ENCODE peak calls at places on chromosome 12, in six cellular contexts. D is right lobe of liver, I is Karpas-422, C is endothelial cell of umbilical vein, X is hepatocyte, R is lung. S is an unnamed sample. For H3K27me3, the result is how much of the 10 kb centered on the place peaks cover.

GRCh38 chr12:113914806-113915205 is 51.3 kb downstream of the RBM19 start:
- DNase-seq in D (no peak), I (no peak), C (no peak), X (no peak), R (no peak), S (no peak)

GRCh38 chr12:101850199-101850598 is 19.4 kb upstream of the GNPTAB start:
- DNase-seq in D (no peak), I (peak), C (no peak), X (no peak), R (no peak), S (no peak)

GRCh38 chr12:62750941-62751843 is 183.8 kb downstream of the PPM1H start:
- DNase-seq in D (no peak), I (no peak), C (no peak), X (no peak), R (no peak), S (no peak)

GRCh38 chr12:31880340-31880739 is 78.9 kb upstream of the RESF1 start:
- DNase-seq in D (no peak), I (no peak), C (peak), X (no peak), R (no peak), S (no peak)

GRCh38 chr12:118360785-118361404 is 11.8 kb downstream of the TAOK3 start:
- DNase-seq in D (no peak), I (no peak), C (peak), X (no peak), R (no peak), S (no peak)

GRCh38 chr12:47189753-47190152 is 110.0 kb upstream of the AMIGO2 start:
- DNase-seq in D (no peak), I (no peak), C (no peak), X (no peak), R (no peak), S (no peak)

GRCh38 chr12:50641566-50641965 is 122.3 kb upstream of the ATF1 start:
- DNase-seq in D (no peak), I (no peak), C (no peak), X (no peak), R (no peak), S (no peak)

GRCh38 chr12:117350140-117350539 is 11.3 kb downstream of the NOS1 start:
- DNase-seq in D (no peak), I (no peak), C (no peak), X (no peak), R (no peak), S (no peak)

GRCh38 chr12:78617683-78618082 is 246.9 kb upstream of the SYT1 start:
- DNase-seq in D (no peak), I (no peak), C (no peak), X (no peak), R (no peak), S (no peak)

GRCh38 chr12:93848453-93849120 is 171.4 kb downstream of the CRADD start:
- DNase-seq in D (no peak), I (peak), C (peak), X (no peak), R (no peak), S (peak)
- H3K27ac ChIP-seq in D (no peak), I (peak), C (no peak), X (no peak), R (no peak), S (peak)

GRCh38 chr12:58026892-58027891 is 85.8 kb downstream of the ATP23 start:
- DNase-seq in D (no peak), I (no peak), C (no peak), X (no peak), R (no peak), S (peak)

GRCh38 chr12:58029260-58029659 is 87.9 kb downstream of the ATP23 start:
- DNase-seq in D (no peak), I (no peak), C (no peak), X (no peak), R (no peak), S (no peak)

GRCh38 chr12:58026421-58026820 is 85.1 kb downstream of the ATP23 start:
- DNase-seq in D (no peak), I (no peak), C (no peak), X (no peak), R (no peak), S (no peak)

GRCh38 chr12:58028294-58028693 is 86.9 kb downstream of the ATP23 start:
- DNase-seq in D (no peak), I (no peak), C (no peak), X (no peak), R (no peak), S (no peak)

DNA sequence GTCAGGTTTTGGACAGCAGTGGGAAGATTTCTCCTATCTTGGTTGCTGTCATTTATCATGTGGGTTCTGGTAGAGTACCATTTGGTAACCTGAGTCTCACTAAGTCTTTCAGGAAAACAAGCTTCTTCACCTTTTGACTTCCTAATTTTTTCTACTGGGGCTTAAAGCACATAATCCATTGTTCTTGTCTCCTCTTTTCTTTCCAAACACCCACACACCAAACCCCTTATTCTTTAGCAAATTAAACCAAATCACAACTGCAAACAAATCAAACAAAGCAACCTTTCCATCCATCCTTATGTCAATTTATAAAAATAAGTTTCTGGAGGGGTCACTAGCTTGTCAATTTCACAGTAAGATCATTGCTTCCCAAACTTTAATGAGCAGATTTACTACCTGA is 84.1 kb downstream of the ATP23 start:
- DNase-seq in D (no peak), I (no peak), C (no peak), X (no peak), R (no peak), S (no peak)
- H3K27me3 ChIP-seq in D (under half), I (under half), C (under half), X (under half), R (under half), S (under half)

GRCh38 chr12:14930299-14930698 is 8.0 kb downstream of the ERP27 start:
- DNase-seq in D (no peak), I (no peak), C (peak), X (no peak), R (no peak), S (no peak)
- H3K27ac ChIP-seq in D (no peak), I (no peak), C (no peak), X (peak), R (no peak), S (no peak)

GRCh38 chr12:130132831-130133635 is 29.2 kb upstream of the FZD10 start:
- DNase-seq in D (no peak), I (no peak), C (no peak), X (peak), R (no peak), S (no peak)
- H3K27me3 ChIP-seq in D (under half), I (under half), C (under half), X (under half), R (under half), S (under half)

GRCh38 chr12:91001306-91001705 is 3.5 kb downstream of the EPYC start:
- DNase-seq in D (no peak), I (no peak), C (peak), X (no peak), R (no peak), S (no peak)

GRCh38 chr12:91004872-91005271 is at the start of gene EPYC:
- DNase-seq in D (no peak), I (no peak), C (no peak), X (no peak), R (no peak), S (no peak)

GRCh38 chr12:90999946-91000345 is 4.8 kb downstream of the EPYC start:
- DNase-seq in D (no peak), I (no peak), C (no peak), X (no peak), R (no peak), S (no peak)

GRCh38 chr12:91007531-91008290 is 2.9 kb upstream of the EPYC start:
- DNase-seq in D (no peak), I (no peak), C (no peak), X (no peak), R (no peak), S (no peak)

DNA sequence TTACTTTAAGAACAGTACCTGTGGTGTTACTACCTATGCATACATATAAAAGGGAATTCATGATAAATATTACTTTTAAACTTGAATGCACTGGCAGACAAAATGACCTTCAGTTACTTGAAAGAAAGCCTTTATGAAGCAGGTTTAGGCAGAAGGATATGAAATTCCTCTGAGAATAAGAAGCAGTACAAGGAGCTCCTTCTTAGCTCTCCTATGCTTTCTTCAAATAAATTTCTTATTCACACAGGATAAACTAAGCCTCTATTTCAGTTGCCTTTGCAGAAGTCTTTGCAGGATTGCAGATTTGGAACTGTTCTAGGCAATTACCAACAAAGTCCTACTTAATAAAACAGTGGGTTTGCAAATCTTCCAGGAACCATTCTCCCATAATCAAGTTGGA is 1.0 kb downstream of the EPYC start:
- DNase-seq in D (no peak), I (no peak), C (no peak), X (no peak), R (no peak), S (no peak)
- H3K27ac ChIP-seq in D (no peak), I (no peak), C (no peak), X (no peak), R (no peak), S (no peak)

S was measured in right cardiac atrium.